ENCODE peak calls at places on chromosomes 7 and 10, in four cellular contexts. I is mesendoderm, V is H1, T is IMR-90. J is an unnamed sample.

GRCh38 chr7:76129366-76129765 is 72.3 kb upstream of the SRRM3 start:
- DNase-seq in T (peak), V (no peak), I (no peak), J (no peak)

GRCh38 chr10:70324341-70324861 is 40.6 kb upstream of the NPFFR1 start:
- DNase-seq in T (no peak), I (peak), V (no peak), J (peak)

GRCh38 chr10:95284807-95285206 is 6.0 kb downstream of the PDLIM1 start:
- DNase-seq in V (no peak), I (no peak), T (no peak), J (no peak)

GRCh38 chr10:87546971-87547413 is 42.3 kb downstream of the MINPP1 start:
- DNase-seq in V (no peak), I (no peak), T (no peak), J (no peak)

GRCh38 chr7:1357601-1358271 is 101.5 kb downstream of the MICALL2 start:
- DNase-seq in I (no peak), T (no peak), V (no peak), J (no peak)

GRCh38 chr7:95883208-95883607 is 110.9 kb downstream of the DYNC1I1 start:
- DNase-seq in I (no peak), T (no peak), V (no peak), J (no peak)

GRCh38 chr7:35623381-35623780 is 71.6 kb downstream of the HERPUD2 start:
- DNase-seq in T (no peak), V (no peak), I (no peak), J (no peak)

GRCh38 chr7:152869677-152870051 is 110.1 kb downstream of the ACTR3B start:
- DNase-seq in I (no peak), T (no peak), V (no peak), J (no peak)

GRCh38 chr7:8063706-8064297 is 95.2 kb downstream of the GLCCI1 start:
- DNase-seq in I (no peak), T (peak), V (no peak), J (no peak)

GRCh38 chr7:159067870-159068787 is 76.5 kb downstream of the VIPR2 start:
- DNase-seq in T (no peak), V (no peak), I (no peak), J (no peak)

GRCh38 chr10:88934900-88935672 is 17.5 kb downstream of the ACTA2 start:
- DNase-seq in I (peak), T (peak), V (peak), J (peak)

GRCh38 chr10:6141296-6142151 is 52.7 kb downstream of the RBM17 start:
- DNase-seq in T (peak), I (no peak), V (no peak), J (no peak)

GRCh38 chr10:111128331-111129167 is 51.7 kb downstream of the ADRA2A start:
- DNase-seq in V (no peak), I (peak), T (peak), J (peak)

GRCh38 chr7:134505856-134506255 is 21.5 kb upstream of the AKR1B10 start:
- DNase-seq in V (no peak), T (no peak), I (no peak), J (no peak)

GRCh38 chr10:1472178-1472577 is 265.1 kb downstream of the ADARB2 start:
- DNase-seq in I (no peak), T (no peak), V (no peak), J (no peak)

GRCh38 chr10:103759100-103759781 is 96.1 kb downstream of the SH3PXD2A start:
- DNase-seq in I (no peak), V (no peak), T (peak), J (no peak)

GRCh38 chr10:130333185-130333584 is 197.0 kb downstream of the GLRX3 start:
- DNase-seq in I (peak), V (no peak), T (no peak), J (no peak)

GRCh38 chr10:130337696-130338587 is 201.8 kb downstream of the GLRX3 start:
- DNase-seq in I (no peak), V (no peak), T (no peak), J (no peak)

GRCh38 chr10:130336612-130337304 is 200.6 kb downstream of the GLRX3 start:
- DNase-seq in V (peak), I (peak), T (no peak), J (peak)

GRCh38 chr10:130337305-130337640 is 201.1 kb downstream of the GLRX3 start:
- DNase-seq in I (no peak), T (no peak), V (no peak), J (no peak)

DNA sequence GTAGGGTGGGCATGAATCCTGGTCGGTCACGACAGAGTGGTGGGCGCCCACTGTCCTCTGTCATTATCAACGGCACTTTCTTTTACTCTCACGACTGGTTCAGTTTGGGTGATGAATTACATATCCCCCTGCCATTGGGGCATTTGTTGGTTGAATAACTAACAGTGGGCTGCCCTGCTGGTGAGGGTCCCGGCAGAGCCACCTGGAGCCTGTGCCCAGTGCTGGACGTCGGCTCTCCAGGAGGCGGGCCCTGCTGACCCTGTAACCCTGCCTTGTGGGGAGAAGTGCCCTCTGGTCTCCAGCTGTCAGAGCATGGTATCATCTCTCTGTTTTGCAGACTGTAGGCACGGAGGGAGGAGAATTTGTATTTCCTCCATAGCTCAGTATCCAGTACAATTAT is 199.1 kb downstream of the GLRX3 start:
- DNase-seq in I (no peak), T (no peak), V (no peak), J (no peak)
- H3K56ac ChIP-seq in I (no peak), T (no peak), V (no peak), J (no peak)

DNA sequence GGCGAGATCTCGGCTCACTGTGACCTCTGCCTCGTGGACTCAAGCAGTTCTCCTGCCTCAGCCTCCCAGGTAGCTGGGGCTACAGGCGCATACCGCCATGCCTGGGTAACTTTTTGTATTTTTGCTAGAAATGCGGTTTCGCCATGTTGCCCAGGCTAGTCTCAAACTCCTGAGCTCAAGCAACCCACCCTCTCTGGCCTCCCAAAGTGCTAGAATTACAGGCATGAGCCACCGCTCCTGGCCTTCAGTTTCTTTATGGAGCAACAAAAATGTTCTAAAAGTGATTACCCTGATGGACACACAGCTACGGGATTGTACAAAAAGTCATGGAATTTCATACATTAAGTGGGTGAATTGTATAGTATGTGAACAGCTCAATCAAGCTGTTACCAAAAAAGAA is 216.0 kb downstream of the CALN1 start:
- DNase-seq in I (no peak), T (no peak), V (no peak), J (no peak)
- H3K56ac ChIP-seq in I (no peak), T (no peak), V (no peak), J (no peak)

GRCh38 chr10:26960308-26960707 is 99.5 kb upstream of the ABI1 start:
- DNase-seq in I (no peak), T (no peak), V (no peak), J (no peak)

GRCh38 chr10:26962835-26963234 is 102.1 kb upstream of the ABI1 start:
- DNase-seq in I (no peak), V (no peak), T (no peak), J (no peak)

DNA sequence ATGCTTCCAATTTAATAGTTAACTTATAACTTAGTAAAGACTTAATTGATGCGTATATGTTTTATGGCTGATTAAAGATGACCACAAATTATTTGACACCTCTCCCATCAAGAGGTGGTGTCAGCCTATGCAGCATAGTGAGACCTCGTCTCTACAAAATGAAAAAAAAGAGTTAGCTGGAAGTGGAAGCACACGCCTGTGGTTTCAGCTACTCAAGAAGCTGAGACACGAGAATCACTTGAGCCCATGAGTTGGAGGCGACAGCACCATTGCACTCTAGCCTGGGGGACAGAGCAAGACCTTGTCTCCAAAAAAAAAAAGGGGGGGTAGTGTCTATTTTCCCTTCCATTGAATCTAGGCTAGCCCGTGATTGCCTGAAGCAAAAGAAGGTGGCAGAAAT is 99.1 kb upstream of the ABI1 start:
- DNase-seq in I (no peak), V (no peak), T (no peak), J (no peak)
- H3K56ac ChIP-seq in I (no peak), V (no peak), T (no peak), J (no peak)

GRCh38 chr10:26861326-26861998 is 704 bp upstream of the ABI1 start:
- DNase-seq in I (no peak), T (no peak), V (no peak), J (no peak)
- H3K56ac ChIP-seq in I (peak), T (no peak), V (no peak), J (no peak)

GRCh38 chr7:120979765-120980499 is 8.6 kb upstream of the CPED1 start:
- DNase-seq in I (peak), V (no peak), T (peak), J (no peak)
- H3K56ac ChIP-seq in I (no peak), V (no peak), T (no peak), J (no peak)

GRCh38 chr10:78427497-78428031 is 393.9 kb downstream of the RPS24 start:
- DNase-seq in T (no peak), I (no peak), V (no peak), J (no peak)
- H3K56ac ChIP-seq in T (no peak), I (no peak), V (no peak), J (no peak)

DNA sequence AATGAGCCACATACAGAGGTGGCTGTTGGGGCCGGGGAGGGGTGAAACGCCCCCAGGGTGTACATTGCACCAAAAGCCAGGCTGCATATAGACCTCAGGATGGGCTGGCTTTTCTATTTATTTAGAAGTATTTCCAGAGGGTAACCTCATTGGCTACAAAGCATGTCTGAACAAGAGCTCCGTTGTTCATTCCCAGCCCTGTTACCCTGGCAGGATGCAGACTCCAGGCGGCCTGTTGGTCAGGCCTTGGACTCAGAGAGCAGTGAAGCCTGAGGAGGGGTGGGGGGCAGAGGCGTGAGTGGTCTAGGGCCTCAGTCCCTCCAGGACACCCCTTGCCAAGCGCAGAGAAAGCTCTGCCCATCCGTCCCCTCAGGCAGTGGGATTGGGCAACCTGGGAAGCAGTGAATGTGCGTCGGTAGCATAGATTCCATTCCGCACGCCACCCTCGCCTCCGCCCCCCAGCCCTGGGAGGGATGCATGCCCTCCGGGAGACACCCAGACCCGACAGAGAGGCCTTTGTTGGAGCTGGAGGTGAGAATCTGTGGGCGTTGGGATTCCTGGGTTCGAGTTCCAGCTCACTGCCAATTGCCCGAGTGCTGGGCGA is 41.9 kb downstream of the TCF7L2 start:
- DNase-seq in V (no peak), I (no peak), T (no peak), J (no peak)
- H3K56ac ChIP-seq in V (no peak), I (no peak), T (no peak), J (no peak)

GRCh38 chr7:30313793-30314192 is 29.4 kb downstream of the ZNRF2 start:
- DNase-seq in V (no peak), T (no peak), I (no peak), J (no peak)

GRCh38 chr7:30310674-30311362 is 26.4 kb downstream of the ZNRF2 start:
- DNase-seq in T (no peak), I (no peak), V (no peak), J (no peak)

GRCh38 chr7:30315589-30315988 is 31.2 kb downstream of the ZNRF2 start:
- DNase-seq in I (no peak), T (no peak), V (no peak), J (no peak)

GRCh38 chr7:30312186-30312585 is 27.8 kb downstream of the ZNRF2 start:
- DNase-seq in T (no peak), I (no peak), V (no peak), J (no peak)

GRCh38 chr7:30313348-30313747 is 29.0 kb downstream of the ZNRF2 start:
- DNase-seq in V (no peak), T (no peak), I (peak), J (no peak)
- H3K56ac ChIP-seq in V (no peak), T (no peak), I (no peak), J (no peak)

GRCh38 chr7:146892151-146892550 is 775.5 kb downstream of the CNTNAP2 start:
- DNase-seq in T (no peak), V (no peak), I (peak), J (no peak)
- H3K56ac ChIP-seq in T (no peak), V (no peak), I (no peak), J (no peak)

GRCh38 chr7:34060548-34060947 is 155.2 kb downstream of the BMPER start:
- DNase-seq in V (no peak), T (peak), I (no peak), J (no peak)

GRCh38 chr7:34057956-34058355 is 152.6 kb downstream of the BMPER start:
- DNase-seq in T (no peak), I (no peak), V (no peak), J (no peak)

GRCh38 chr7:34058791-34059550 is 153.6 kb downstream of the BMPER start:
- DNase-seq in V (no peak), T (no peak), I (no peak), J (no peak)

GRCh38 chr7:34061175-34061574 is 155.8 kb downstream of the BMPER start:
- DNase-seq in V (no peak), I (no peak), T (peak), J (no peak)

GRCh38 chr7:34059551-34059840 is 154.2 kb downstream of the BMPER start:
- DNase-seq in V (no peak), T (no peak), I (peak), J (no peak)
- H3K56ac ChIP-seq in V (no peak), T (no peak), I (no peak), J (no peak)